ENCODE peak calls at places on chromosomes 7 and 10, in six cellular contexts. S is HCEC 1CT; N is naive thymus-derived CD8-positive, alpha-beta T cell; M is MCF 10A; L is CD4-positive, alpha-beta T cell; O is HT1080. B is an unnamed sample.

GRCh38 chr7:7176421-7177043 is 5.8 kb upstream of the C1GALT1 start:
- DNase-seq in S (peak; percentile 93), N (no peak), M (peak; percentile 91), L (no peak), O (peak; percentile 87), B (no peak)

GRCh38 chr10:80382989-80383388 is 25.4 kb upstream of the PRXL2A start:
- DNase-seq in S (peak; percentile 21), N (peak; percentile 54), M (peak; percentile 57), L (peak; percentile 44), O (peak; percentile 35), B (no peak)

GRCh38 chr10:71714055-71714454 is 5.5 kb downstream of the C10orf105 start:
- DNase-seq in S (no peak), N (no peak), M (no peak), L (no peak), O (no peak), B (no peak)

GRCh38 chr7:115088938-115089337 is 167.0 kb downstream of the MDFIC start:
- DNase-seq in S (no peak), N (no peak), M (no peak), L (no peak), O (no peak), B (no peak)

GRCh38 chr7:33933611-33934281 is 28.4 kb downstream of the BMPER start:
- DNase-seq in S (peak; percentile 96), N (no peak), M (peak; percentile 54), L (no peak), O (peak; percentile 89), B (no peak)

GRCh38 chr7:50182734-50183133 is 89.7 kb upstream of the ZPBP start:
- DNase-seq in S (no peak), N (no peak), M (no peak), L (no peak), O (peak; percentile 28), B (no peak)

GRCh38 chr10:47183726-47184084 is 116.3 kb upstream of the GDF10 start:
- DNase-seq in S (no peak), N (no peak), M (peak; percentile 92), L (no peak), O (no peak), B (no peak)

GRCh38 chr10:97920865-97921264 is 71.2 kb downstream of the GOLGA7B start:
- DNase-seq in S (no peak), N (no peak), M (no peak), L (no peak), O (no peak), B (peak; percentile 44)

GRCh38 chr10:52639652-52640051 is 132.9 kb downstream of the MBL2 start:
- DNase-seq in S (no peak), N (no peak), M (no peak), L (no peak), O (peak; percentile 57), B (no peak)

GRCh38 chr10:50326757-50327701 is 75.7 kb upstream of the ASAH2 start:
- DNase-seq in S (peak; percentile 81), N (no peak), M (peak; percentile 94), L (no peak), O (peak; percentile 23), B (no peak)

GRCh38 chr7:157612664-157613561 is 276.1 kb downstream of the DNAJB6 start:
- DNase-seq in S (no peak), N (peak; percentile 69), M (no peak), L (peak; percentile 77), O (no peak), B (no peak)

B was measured in lower lobe of right lung.